ENCODE peak calls at places on chromosome 18, in nine cellular contexts. Z is NCI-H2081; A is anterior cingulate cortex; F is mammary epithelial cell; K is activated CD4-positive, alpha-beta T cell treated with anti-CD3 and anti-CD28 coated beads, Interleukin-2, amount 50 U/mL, for 4 hours; Y is stimulated activated naive CD4-positive, alpha-beta T cell treated with Interleukin-2 at 50 U/mL for 16 hours; P is cardiac muscle cell; N is sigmoid colon; O is colonic mucosa. D is an unnamed sample.
A peak's percentile ranks its signal among the peaks of the same experiment; 100 is the strongest.

GRCh38 chr18:7117390-7118355 is at the start of gene LAMA1:
- DNase-seq in F (no peak), Y (no peak), Z (no peak), O (no peak), P (peak; percentile 74), A (peak; percentile 44), N (no peak), K (no peak), D (no peak)

GRCh38 chr18:76835380-76835779 is 13.0 kb downstream of the ZNF236 start:
- DNase-seq in K (no peak), F (no peak), Z (no peak), P (no peak), O (no peak), Y (no peak), A (no peak), N (no peak), D (no peak)

GRCh38 chr18:44324361-44324760 is 356.3 kb upstream of the SETBP1 start:
- DNase-seq in O (no peak), Y (no peak), F (no peak), K (no peak), Z (no peak), N (no peak), P (no peak), A (no peak), D (no peak)

GRCh38 chr18:50879302-50880107 is 587 bp downstream of the ME2 start:
- DNase-seq in N (no peak), F (peak; percentile 42), Y (peak; percentile 34), K (peak; percentile 27), Z (no peak), O (peak; percentile 53), A (no peak), P (peak; percentile 65), D (peak; percentile 5)

GRCh38 chr18:33878213-33878612 is 300.2 kb downstream of the ASXL3 start:
- DNase-seq in F (no peak), K (no peak), Y (no peak), Z (no peak), A (no peak), O (no peak), P (no peak), N (no peak), D (no peak)

GRCh38 chr18:7116832-7117389 is 686 bp downstream of the LAMA1 start:
- DNase-seq in K (no peak), A (peak; percentile 44), O (no peak), F (peak; percentile 46), P (peak; percentile 24), Y (no peak), Z (no peak), N (no peak), D (no peak)

GRCh38 chr18:79047556-79048244 is 21.5 kb upstream of the ATP9B start:
- DNase-seq in Y (no peak), P (no peak), A (no peak), K (no peak), Z (no peak), F (no peak), N (no peak), O (no peak), D (no peak)

GRCh38 chr18:11733031-11733430 is 44.0 kb downstream of the GNAL start:
- DNase-seq in Y (peak; percentile 45), P (peak; percentile 74), A (peak; percentile 31), N (peak; percentile 88), Z (peak; percentile 23), F (peak; percentile 63), O (peak; percentile 75), K (peak; percentile 61), D (peak; percentile 70)

GRCh38 chr18:46946656-46947282 is 29.4 kb downstream of the KATNAL2 start:
- DNase-seq in P (peak; percentile 87), N (peak; percentile 81), Z (peak; percentile 86), K (peak; percentile 15), A (peak; percentile 52), F (peak; percentile 89), Y (peak; percentile 24), O (peak; percentile 83), D (peak; percentile 83)

GRCh38 chr18:39596216-39596615 is 2030.6 kb upstream of the CELF4 start:
- DNase-seq in K (no peak), N (no peak), O (no peak), A (no peak), F (no peak), P (no peak), Y (no peak), Z (no peak), D (no peak)

GRCh38 chr18:35407871-35408481 is 30.8 kb upstream of the ZNF396 start:
- DNase-seq in F (peak; percentile 66), K (no peak), N (no peak), P (peak; percentile 83), Y (peak; percentile 3), Z (peak; percentile 59), A (no peak), O (peak; percentile 74), D (peak; percentile 33)

GRCh38 chr18:51211552-51211951 is 14.1 kb upstream of the MEX3C start:
- DNase-seq in A (no peak), K (no peak), Y (peak; percentile 8), Z (no peak), P (peak; percentile 97), F (peak; percentile 99), O (peak; percentile 21), N (no peak), D (peak; percentile 7)

GRCh38 chr18:13608791-13609552 is 117.4 kb downstream of the FAM210A start:
- DNase-seq in O (no peak), Z (no peak), K (no peak), A (no peak), Y (no peak), N (no peak), P (no peak), F (no peak), D (no peak)

GRCh38 chr18:38350141-38350540 is 784.5 kb upstream of the CELF4 start:
- DNase-seq in F (peak; percentile 33), K (no peak), O (no peak), N (no peak), P (no peak), Y (no peak), Z (no peak), A (no peak), D (no peak)

GRCh38 chr18:11035814-11036213 is 113.6 kb downstream of the PIEZO2 start:
- DNase-seq in Z (no peak), A (no peak), N (no peak), O (peak; percentile 27), K (no peak), F (no peak), Y (no peak), P (no peak), D (no peak)

GRCh38 chr18:61609131-61609530 is 275.9 kb downstream of the CDH20 start:
- DNase-seq in F (no peak), Z (no peak), Y (no peak), K (no peak), A (no peak), P (no peak), O (no peak), N (no peak), D (no peak)

GRCh38 chr18:48328473-48329205 is 80.5 kb downstream of the ZBTB7C start:
- DNase-seq in P (peak; percentile 57), F (peak; percentile 72), N (no peak), O (no peak), Z (no peak), A (no peak), Y (no peak), K (no peak), D (no peak)

GRCh38 chr18:35386600-35387366 is 9.6 kb upstream of the ZNF396 start:
- DNase-seq in K (peak; percentile 46), A (peak; percentile 14), Y (peak; percentile 53), P (peak; percentile 93), Z (peak; percentile 80), N (peak; percentile 80), F (peak; percentile 61), O (peak; percentile 75), D (no peak)

D was measured in RWPE1.